ENCODE peak calls at places on chromosomes 6 and 20, in eight cellular contexts. One of them, this sample, is unnamed.

GRCh38 chr20:36251426-36251825 is 15.1 kb downstream of the AAR2 start:
- DNase-seq in B cell: no peak
- DNase-seq in MM.1S: no peak
- DNase-seq in upper lobe of right lung: no peak
- DNase-seq in HepG2: no peak
- DNase-seq in right lobe of liver: no peak
- DNase-seq in psoas muscle: no peak
- DNase-seq in fibroblast of lung: no peak
- DNase-seq in this sample: no peak

GRCh38 chr6:142881771-142882170 is 63.2 kb downstream of the HIVEP2 start:
- DNase-seq in B cell: no peak
- DNase-seq in MM.1S: no peak
- DNase-seq in upper lobe of right lung: no peak
- DNase-seq in fibroblast of lung: no peak
- DNase-seq in right lobe of liver: no peak
- DNase-seq in psoas muscle: no peak
- DNase-seq in HepG2: no peak
- DNase-seq in this sample: peak

GRCh38 chr6:53294095-53294494 is 54.7 kb downstream of the ELOVL5 start:
- DNase-seq in MM.1S: no peak
- DNase-seq in HepG2: peak
- DNase-seq in psoas muscle: no peak
- DNase-seq in fibroblast of lung: no peak
- DNase-seq in upper lobe of right lung: no peak
- DNase-seq in right lobe of liver: no peak
- DNase-seq in B cell: peak
- DNase-seq in this sample: no peak

GRCh38 chr20:45822863-45823262 is 4.2 kb downstream of the TNNC2 start:
- DNase-seq in HepG2: no peak
- DNase-seq in upper lobe of right lung: peak
- DNase-seq in fibroblast of lung: no peak
- DNase-seq in B cell: no peak
- DNase-seq in psoas muscle: no peak
- DNase-seq in right lobe of liver: no peak
- DNase-seq in MM.1S: no peak
- DNase-seq in this sample: no peak

GRCh38 chr6:491233-491632 is 99.7 kb downstream of the IRF4 start:
- DNase-seq in fibroblast of lung: peak
- DNase-seq in right lobe of liver: no peak
- DNase-seq in B cell: no peak
- DNase-seq in psoas muscle: no peak
- DNase-seq in HepG2: no peak
- DNase-seq in upper lobe of right lung: no peak
- DNase-seq in MM.1S: no peak
- DNase-seq in this sample: no peak

GRCh38 chr6:137811912-137812553 is 55.0 kb upstream of the TNFAIP3 start:
- DNase-seq in B cell: no peak
- DNase-seq in psoas muscle: no peak
- DNase-seq in HepG2: no peak
- DNase-seq in MM.1S: no peak
- DNase-seq in fibroblast of lung: no peak
- DNase-seq in right lobe of liver: no peak
- DNase-seq in upper lobe of right lung: no peak
- DNase-seq in this sample: no peak

GRCh38 chr6:35392773-35393672 is 50.7 kb downstream of the PPARD start:
- DNase-seq in HepG2: peak
- DNase-seq in fibroblast of lung: no peak
- DNase-seq in upper lobe of right lung: no peak
- DNase-seq in right lobe of liver: no peak
- DNase-seq in B cell: no peak
- DNase-seq in psoas muscle: no peak
- DNase-seq in MM.1S: no peak
- DNase-seq in this sample: no peak

GRCh38 chr6:139145661-139146060 is 10.8 kb downstream of the HECA start:
- DNase-seq in MM.1S: no peak
- DNase-seq in fibroblast of lung: no peak
- DNase-seq in upper lobe of right lung: no peak
- DNase-seq in HepG2: no peak
- DNase-seq in right lobe of liver: no peak
- DNase-seq in psoas muscle: no peak
- DNase-seq in B cell: no peak
- DNase-seq in this sample: no peak

GRCh38 chr6:68740828-68741500 is 105.9 kb downstream of the ADGRB3 start:
- DNase-seq in psoas muscle: no peak
- DNase-seq in MM.1S: no peak
- DNase-seq in fibroblast of lung: no peak
- DNase-seq in B cell: no peak
- DNase-seq in upper lobe of right lung: no peak
- DNase-seq in HepG2: no peak
- DNase-seq in right lobe of liver: no peak
- DNase-seq in this sample: no peak

GRCh38 chr6:135426833-135427232 is 70.7 kb downstream of the AHI1 start:
- DNase-seq in right lobe of liver: no peak
- DNase-seq in upper lobe of right lung: no peak
- DNase-seq in MM.1S: no peak
- DNase-seq in psoas muscle: no peak
- DNase-seq in B cell: no peak
- DNase-seq in HepG2: peak
- DNase-seq in fibroblast of lung: no peak
- DNase-seq in this sample: no peak

GRCh38 chr6:161540532-161540931 is 266.7 kb upstream of the AGPAT4 start:
- DNase-seq in MM.1S: peak
- DNase-seq in B cell: no peak
- DNase-seq in psoas muscle: no peak
- DNase-seq in HepG2: no peak
- DNase-seq in upper lobe of right lung: no peak
- DNase-seq in fibroblast of lung: no peak
- DNase-seq in right lobe of liver: no peak
- DNase-seq in this sample: no peak

GRCh38 chr6:11712760-11713159 is 65.8 kb downstream of the ADTRP start:
- DNase-seq in right lobe of liver: no peak
- DNase-seq in upper lobe of right lung: no peak
- DNase-seq in MM.1S: no peak
- DNase-seq in fibroblast of lung: peak
- DNase-seq in B cell: no peak
- DNase-seq in psoas muscle: peak
- DNase-seq in HepG2: no peak
- DNase-seq in this sample: peak

GRCh38 chr6:84685983-84686584 is 78.3 kb downstream of the TBX18 start:
- DNase-seq in psoas muscle: no peak
- DNase-seq in upper lobe of right lung: no peak
- DNase-seq in right lobe of liver: no peak
- DNase-seq in fibroblast of lung: no peak
- DNase-seq in MM.1S: peak
- DNase-seq in HepG2: peak
- DNase-seq in B cell: no peak
- DNase-seq in this sample: peak

GRCh38 chr20:38162149-38162548 is 2.9 kb downstream of the TGM2 start:
- DNase-seq in HepG2: no peak
- DNase-seq in psoas muscle: no peak
- DNase-seq in fibroblast of lung: no peak
- DNase-seq in upper lobe of right lung: no peak
- DNase-seq in B cell: no peak
- DNase-seq in right lobe of liver: no peak
- DNase-seq in MM.1S: no peak
- DNase-seq in this sample: no peak

GRCh38 chr6:10884245-10884972 is 2.4 kb upstream of the SYCP2L start:
- DNase-seq in upper lobe of right lung: no peak
- DNase-seq in psoas muscle: no peak
- DNase-seq in MM.1S: no peak
- DNase-seq in right lobe of liver: no peak
- DNase-seq in HepG2: no peak
- DNase-seq in fibroblast of lung: no peak
- DNase-seq in B cell: no peak
- DNase-seq in this sample: no peak

GRCh38 chr20:36175016-36175415 is 20.5 kb downstream of the EPB41L1 start:
- DNase-seq in right lobe of liver: no peak
- DNase-seq in HepG2: no peak
- DNase-seq in fibroblast of lung: peak
- DNase-seq in MM.1S: no peak
- DNase-seq in upper lobe of right lung: no peak
- DNase-seq in psoas muscle: no peak
- DNase-seq in B cell: peak
- DNase-seq in this sample: no peak

GRCh38 chr6:9851541-9852380 is 563.1 kb downstream of the TFAP2A start:
- DNase-seq in right lobe of liver: peak
- DNase-seq in B cell: no peak
- DNase-seq in upper lobe of right lung: no peak
- DNase-seq in MM.1S: peak
- DNase-seq in psoas muscle: no peak
- DNase-seq in HepG2: no peak
- DNase-seq in fibroblast of lung: peak
- DNase-seq in this sample: peak

GRCh38 chr6:466564-466963 is 75.0 kb downstream of the IRF4 start:
- DNase-seq in psoas muscle: no peak
- DNase-seq in upper lobe of right lung: no peak
- DNase-seq in MM.1S: no peak
- DNase-seq in right lobe of liver: no peak
- DNase-seq in HepG2: no peak
- DNase-seq in B cell: peak
- DNase-seq in fibroblast of lung: no peak
- DNase-seq in this sample: no peak

GRCh38 chr6:7624781-7625710 is 35.0 kb downstream of the SNRNP48 start:
- DNase-seq in psoas muscle: no peak
- DNase-seq in fibroblast of lung: no peak
- DNase-seq in upper lobe of right lung: no peak
- DNase-seq in B cell: no peak
- DNase-seq in right lobe of liver: no peak
- DNase-seq in HepG2: no peak
- DNase-seq in MM.1S: no peak
- DNase-seq in this sample: no peak

GRCh38 chr20:10603971-10604864 is 69.6 kb downstream of the JAG1 start:
- DNase-seq in MM.1S: no peak
- DNase-seq in B cell: no peak
- DNase-seq in psoas muscle: peak
- DNase-seq in upper lobe of right lung: no peak
- DNase-seq in fibroblast of lung: peak
- DNase-seq in HepG2: peak
- DNase-seq in right lobe of liver: peak
- DNase-seq in this sample: no peak

GRCh38 chr20:52532674-52533073 is 341.1 kb upstream of the ZFP64 start:
- DNase-seq in upper lobe of right lung: no peak
- DNase-seq in B cell: no peak
- DNase-seq in fibroblast of lung: no peak
- DNase-seq in MM.1S: no peak
- DNase-seq in HepG2: no peak
- DNase-seq in psoas muscle: no peak
- DNase-seq in right lobe of liver: no peak
- DNase-seq in this sample: no peak

GRCh38 chr20:44706371-44707258 is 8.6 kb upstream of the CCN5 start:
- DNase-seq in MM.1S: no peak
- DNase-seq in fibroblast of lung: peak
- DNase-seq in psoas muscle: peak
- DNase-seq in upper lobe of right lung: no peak
- DNase-seq in right lobe of liver: no peak
- DNase-seq in B cell: no peak
- DNase-seq in HepG2: no peak
- DNase-seq in this sample: no peak

GRCh38 chr6:33373950-33374349 is 17.7 kb upstream of the KIFC1 start:
- DNase-seq in B cell: no peak
- DNase-seq in upper lobe of right lung: no peak
- DNase-seq in MM.1S: no peak
- DNase-seq in psoas muscle: no peak
- DNase-seq in right lobe of liver: no peak
- DNase-seq in HepG2: no peak
- DNase-seq in fibroblast of lung: no peak
- DNase-seq in this sample: no peak

GRCh38 chr6:72464791-72465691 is 156.8 kb upstream of the KCNQ5 start:
- DNase-seq in right lobe of liver: no peak
- DNase-seq in fibroblast of lung: peak
- DNase-seq in HepG2: no peak
- DNase-seq in MM.1S: no peak
- DNase-seq in upper lobe of right lung: no peak
- DNase-seq in B cell: no peak
- DNase-seq in psoas muscle: no peak
- DNase-seq in this sample: no peak

GRCh38 chr6:169034523-169035167 is 219.0 kb downstream of the THBS2 start:
- DNase-seq in B cell: no peak
- DNase-seq in HepG2: no peak
- DNase-seq in psoas muscle: no peak
- DNase-seq in MM.1S: no peak
- DNase-seq in right lobe of liver: no peak
- DNase-seq in upper lobe of right lung: peak
- DNase-seq in fibroblast of lung: peak
- DNase-seq in this sample: no peak
- TF ChIP-seq CTCF in B cell: no peak
- TF ChIP-seq CTCF in HepG2: no peak
- TF ChIP-seq CTCF in psoas muscle: no peak
- TF ChIP-seq CTCF in MM.1S: no peak
- TF ChIP-seq CTCF in right lobe of liver: no peak
- TF ChIP-seq CTCF in upper lobe of right lung: no peak
- TF ChIP-seq CTCF in fibroblast of lung: no peak
- TF ChIP-seq CTCF in this sample: no peak

DNA sequence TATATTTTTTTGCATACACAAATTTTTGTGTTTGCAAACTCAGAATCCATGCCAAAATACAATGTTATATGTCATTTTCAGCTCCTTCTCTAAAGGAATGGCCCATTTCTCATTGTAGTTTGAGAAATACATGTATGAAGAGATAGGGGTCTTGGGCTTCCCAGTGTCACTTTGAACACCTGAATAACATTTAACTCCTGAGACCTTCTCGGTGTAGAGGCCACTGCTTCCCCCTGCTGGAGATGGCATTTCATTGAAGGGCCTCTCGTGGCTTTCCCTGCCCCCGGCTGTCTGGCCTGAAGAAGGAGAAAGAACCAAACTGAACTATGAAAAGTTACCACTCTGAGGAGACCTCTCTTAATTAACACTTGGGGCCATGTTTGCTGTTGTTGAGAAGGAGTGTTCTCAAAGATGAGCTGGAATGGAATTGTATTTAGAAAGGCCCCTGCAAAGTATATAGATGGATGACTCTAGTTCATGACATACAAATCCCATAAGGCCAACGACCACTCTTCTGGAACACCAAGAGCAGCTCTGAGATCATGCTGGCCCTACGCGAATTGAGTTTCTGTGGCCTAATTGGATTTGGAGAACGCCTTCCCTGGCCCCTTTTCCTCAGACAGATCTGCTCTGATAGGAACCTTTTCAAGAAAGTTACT is 58.8 kb downstream of the VAPB start:
- DNase-seq in HepG2: peak
- DNase-seq in psoas muscle: no peak
- DNase-seq in MM.1S: peak
- DNase-seq in upper lobe of right lung: no peak
- DNase-seq in right lobe of liver: peak
- DNase-seq in B cell: peak
- DNase-seq in fibroblast of lung: peak
- DNase-seq in this sample: peak
- TF ChIP-seq CTCF in HepG2: peak
- TF ChIP-seq CTCF in psoas muscle: peak
- TF ChIP-seq CTCF in MM.1S: peak
- TF ChIP-seq CTCF in upper lobe of right lung: peak
- TF ChIP-seq CTCF in right lobe of liver: peak
- TF ChIP-seq CTCF in B cell: peak
- TF ChIP-seq CTCF in fibroblast of lung: peak
- TF ChIP-seq CTCF in this sample: peak

GRCh38 chr20:64145458-64146300 is 18.6 kb upstream of the MYT1 start:
- DNase-seq in B cell: peak
- DNase-seq in MM.1S: no peak
- DNase-seq in psoas muscle: no peak
- DNase-seq in HepG2: no peak
- DNase-seq in upper lobe of right lung: peak
- DNase-seq in fibroblast of lung: no peak
- DNase-seq in right lobe of liver: no peak
- DNase-seq in this sample: peak
- TF ChIP-seq CTCF in B cell: no peak
- TF ChIP-seq CTCF in MM.1S: peak
- TF ChIP-seq CTCF in psoas muscle: no peak
- TF ChIP-seq CTCF in HepG2: peak
- TF ChIP-seq CTCF in upper lobe of right lung: no peak
- TF ChIP-seq CTCF in fibroblast of lung: no peak
- TF ChIP-seq CTCF in right lobe of liver: no peak
- TF ChIP-seq CTCF in this sample: peak

GRCh38 chr20:62540504-62540903 is 64.7 kb upstream of the GATA5 start:
- DNase-seq in right lobe of liver: no peak
- DNase-seq in B cell: no peak
- DNase-seq in fibroblast of lung: no peak
- DNase-seq in psoas muscle: no peak
- DNase-seq in MM.1S: no peak
- DNase-seq in upper lobe of right lung: no peak
- DNase-seq in HepG2: no peak
- DNase-seq in this sample: no peak
- TF ChIP-seq CTCF in right lobe of liver: no peak
- TF ChIP-seq CTCF in B cell: no peak
- TF ChIP-seq CTCF in fibroblast of lung: no peak
- TF ChIP-seq CTCF in psoas muscle: no peak
- TF ChIP-seq CTCF in MM.1S: no peak
- TF ChIP-seq CTCF in upper lobe of right lung: no peak
- TF ChIP-seq CTCF in HepG2: no peak
- TF ChIP-seq CTCF in this sample: no peak